ENCODE peak calls at places on chromosomes 7 and 10, in eight cellular contexts. N, R, D, C, H, K, F and P are unnamed samples.

GRCh38 chr7:145868935-145869334 is 247.7 kb upstream of the CNTNAP2 start:
- DNase-seq in N (no peak), K (no peak), H (no peak), R (no peak), C (no peak), D (no peak), F (no peak), P (no peak)

GRCh38 chr7:96747413-96747940 is 37.8 kb upstream of the SEM1 start:
- DNase-seq in C (no peak), F (no peak), R (no peak), D (no peak), N (no peak), K (peak; percentile 25), H (no peak), P (no peak)

GRCh38 chr10:75187961-75188426 is 22.6 kb upstream of the VDAC2 start:
- DNase-seq in N (peak; percentile 57), R (peak; percentile 71), D (peak; percentile 90), C (no peak), K (no peak), F (peak; percentile 80), H (peak; percentile 52), P (peak; percentile 73)

GRCh38 chr7:129771928-129772479 is 160.5 kb downstream of the NRF1 start:
- DNase-seq in C (no peak), N (no peak), D (no peak), F (no peak), R (peak; percentile 56), K (no peak), H (no peak), P (no peak)

GRCh38 chr7:30525409-30525808 is 20.8 kb upstream of the GGCT start:
- DNase-seq in D (no peak), R (no peak), F (no peak), K (no peak), N (no peak), H (no peak), C (no peak), P (no peak)

GRCh38 chr10:72254891-72255568 is 18.7 kb upstream of the DDIT4 start:
- DNase-seq in H (peak; percentile 87), K (peak; percentile 91), F (peak; percentile 12), D (peak; percentile 47), R (peak; percentile 90), C (peak; percentile 94), N (no peak), P (peak; percentile 64)

GRCh38 chr7:2807846-2808772 is 36.0 kb downstream of the GNA12 start:
- DNase-seq in C (no peak), K (no peak), H (no peak), N (no peak), R (no peak), D (no peak), F (no peak), P (no peak)

GRCh38 chr7:127782075-127782474 is 130.1 kb downstream of the SND1 start:
- DNase-seq in D (no peak), K (no peak), F (no peak), N (no peak), R (no peak), C (no peak), H (no peak), P (no peak)

GRCh38 chr10:125700355-125700911 is 17.5 kb upstream of the TEX36 start:
- DNase-seq in K (no peak), N (no peak), F (no peak), R (no peak), D (no peak), H (no peak), C (no peak), P (no peak)

GRCh38 chr7:64300641-64301405 is 12.9 kb upstream of the ZNF736 start:
- DNase-seq in F (no peak), C (no peak), D (no peak), K (no peak), H (no peak), N (no peak), R (no peak), P (no peak)

GRCh38 chr10:91077549-91078017 is 142.9 kb upstream of the PCGF5 start:
- DNase-seq in K (peak; percentile 5), D (no peak), N (no peak), H (peak; percentile 87), C (peak; percentile 94), F (no peak), R (no peak), P (peak; percentile 50)

GRCh38 chr10:47076949-47077348 is 165.7 kb downstream of the PTPN20 start:
- DNase-seq in K (no peak), R (no peak), C (no peak), H (no peak), N (no peak), D (no peak), F (no peak), P (peak; percentile 79)

GRCh38 chr10:94890264-94891022 is 48.0 kb upstream of the CYP2C9 start:
- DNase-seq in H (no peak), R (peak; percentile 29), K (no peak), F (no peak), D (no peak), C (no peak), N (no peak), P (no peak)

GRCh38 chr7:102393467-102393866 is 2.7 kb upstream of the PRKRIP1 start:
- DNase-seq in H (no peak), K (no peak), R (no peak), C (no peak), F (no peak), N (no peak), D (no peak), P (no peak)

GRCh38 chr7:150845471-150845870 is 6.8 kb upstream of the AOC1 start:
- DNase-seq in F (no peak), H (peak; percentile 60), D (no peak), K (no peak), R (peak; percentile 21), N (no peak), C (no peak), P (peak; percentile 2)

GRCh38 chr7:112938895-112939588 is 147.6 kb downstream of the GPR85 start:
- DNase-seq in R (peak; percentile 76), N (no peak), H (peak; percentile 33), K (peak; percentile 5), D (no peak), F (no peak), C (peak; percentile 77), P (peak; percentile 45)

GRCh38 chr10:132064082-132064755 is 1.5 kb upstream of the JAKMIP3 start:
- DNase-seq in D (no peak), F (no peak), R (no peak), N (no peak), C (peak; percentile 70), H (no peak), K (no peak), P (no peak)

GRCh38 chr7:151449990-151450389 is 10.0 kb upstream of the CRYGN start:
- DNase-seq in D (no peak), F (no peak), N (no peak), R (no peak), K (no peak), C (no peak), H (no peak), P (no peak)

GRCh38 chr10:104642001-104642270 is 846 bp downstream of the SORCS3 start:
- DNase-seq in C (no peak), H (no peak), K (no peak), D (no peak), N (no peak), R (no peak), F (no peak), P (no peak)

GRCh38 chr10:104639595-104640338 is 1.3 kb upstream of the SORCS3 start:
- DNase-seq in D (no peak), K (no peak), R (peak; percentile 71), N (no peak), F (no peak), C (no peak), H (no peak), P (no peak)

GRCh38 chr10:104641150-104642000 is at the start of gene SORCS3:
- DNase-seq in H (no peak), C (no peak), F (no peak), K (no peak), R (peak; percentile 57), D (no peak), N (no peak), P (no peak)

GRCh38 chr10:104640339-104641149 is 546 bp upstream of the SORCS3 start:
- DNase-seq in R (no peak), C (no peak), D (no peak), H (no peak), F (no peak), K (no peak), N (no peak), P (peak; percentile 63)

GRCh38 chr10:104638861-104639594 is 2.1 kb upstream of the SORCS3 start:
- DNase-seq in N (no peak), H (no peak), K (no peak), F (no peak), R (peak; percentile 83), C (no peak), D (no peak), P (peak; percentile 7)
- H3K27me3 ChIP-seq in N (peaks cover 13% of the 10 kb centered on the region), H (peaks cover 95% of the 10 kb centered on the region), K (no peaks in the 10 kb centered on the region), F (peaks cover 9% of the 10 kb centered on the region), R (peaks cover 40% of the 10 kb centered on the region), C (no peaks in the 10 kb centered on the region), D (peaks cover 13% of the 10 kb centered on the region), P (peaks cover 67% of the 10 kb centered on the region)

DNA sequence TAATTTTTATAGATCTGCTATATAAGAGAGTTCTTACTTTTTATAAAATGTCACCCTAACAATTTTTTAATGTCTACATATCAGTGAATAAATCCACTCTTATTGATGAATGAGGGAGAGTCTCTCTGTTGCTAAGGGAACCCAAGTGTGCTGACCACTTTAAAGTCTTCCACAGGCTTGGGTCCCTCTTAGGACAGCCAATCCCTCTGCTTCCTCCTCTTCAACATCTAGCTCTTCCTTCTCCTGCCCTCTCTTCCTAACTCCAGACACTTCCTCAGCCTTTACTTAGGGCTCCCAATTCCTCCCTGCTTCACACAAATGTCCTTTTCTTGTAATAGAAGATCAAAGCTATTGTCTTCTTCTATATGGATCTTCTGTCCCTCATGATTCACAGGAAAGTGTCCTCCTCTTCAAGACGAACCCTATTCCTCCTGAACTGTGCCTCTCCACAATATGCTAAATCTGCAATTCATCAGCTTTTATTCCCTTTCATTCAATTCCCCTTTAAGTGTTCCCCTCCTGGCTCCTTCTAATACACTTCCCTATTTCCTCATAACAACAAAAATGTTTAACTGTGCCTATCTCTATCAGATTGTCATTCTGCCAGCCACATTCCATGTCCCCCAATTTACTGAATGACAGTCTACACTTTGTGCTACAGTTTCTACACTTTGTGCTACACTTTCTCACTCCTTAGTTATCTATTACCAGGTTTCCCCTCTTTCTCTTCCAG is 37.7 kb downstream of the CDK6 start:
- DNase-seq in F (no peak), K (no peak), R (no peak), H (no peak), D (no peak), C (no peak), N (no peak), P (no peak)
- H3K4me1 ChIP-seq in F (peaks cover 21% of the 10 kb centered on the region), K (peaks cover 38% of the 10 kb centered on the region), R (no peaks in the 10 kb centered on the region), H (peaks cover 56% of the 10 kb centered on the region), D (no peaks in the 10 kb centered on the region), C (peaks cover 7% of the 10 kb centered on the region), N (peaks cover 5% of the 10 kb centered on the region), P (peaks cover 6% of the 10 kb centered on the region)

GRCh38 chr7:157699357-157700013 is 362.7 kb downstream of the DNAJB6 start:
- DNase-seq in C (peak; percentile 61), F (no peak), D (no peak), K (no peak), R (no peak), N (no peak), H (no peak), P (no peak)
- H3K27me3 ChIP-seq in C (no peaks in the 10 kb centered on the region), F (peaks cover 5% of the 10 kb centered on the region), D (no peaks in the 10 kb centered on the region), K (no peaks in the 10 kb centered on the region), R (no peaks in the 10 kb centered on the region), N (peaks cover 5% of the 10 kb centered on the region), H (peaks cover 49% of the 10 kb centered on the region), P (peaks cover 13% of the 10 kb centered on the region)

DNA sequence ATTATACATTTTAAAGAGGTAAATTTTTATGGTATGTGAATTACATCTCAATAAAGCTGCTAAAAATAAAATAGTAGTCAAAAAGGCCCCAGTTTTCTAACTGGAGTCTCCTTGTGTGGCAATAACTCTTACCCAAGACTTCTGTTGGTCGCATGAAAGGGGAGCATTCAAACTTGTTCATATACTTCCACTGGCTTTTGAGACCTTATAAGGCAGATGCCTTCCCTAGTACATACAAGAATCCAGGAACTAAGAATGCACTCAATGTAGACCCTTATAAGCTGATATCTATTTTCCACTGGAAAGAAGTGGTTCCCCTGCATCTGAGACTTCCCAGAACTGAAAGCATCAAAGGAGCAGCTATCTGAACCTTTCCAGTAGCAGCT is 13.0 kb downstream of the BCAP29 start:
- DNase-seq in K (no peak), F (no peak), R (no peak), N (no peak), H (no peak), C (no peak), D (no peak), P (peak; percentile 43)
- H3K4me1 ChIP-seq in K (peaks cover 11% of the 10 kb centered on the region), F (no peaks in the 10 kb centered on the region), R (no peaks in the 10 kb centered on the region), N (no peaks in the 10 kb centered on the region), H (peaks cover 40% of the 10 kb centered on the region), C (peaks cover 15% of the 10 kb centered on the region), D (no peaks in the 10 kb centered on the region), P (peaks cover 3% of the 10 kb centered on the region)